ENCODE peak calls at places on chromosomes 11 and 22, in four cellular contexts. N, J, P and K are unnamed samples.

GRCh38 chr11:44833869-44834452 is 107.2 kb downstream of the TSPAN18 start:
- DNase-seq in N (no peak), J (no peak), P (no peak), K (no peak)

GRCh38 chr11:2929511-2929879 is 275 bp upstream of the PHLDA2 start:
- DNase-seq in N (no peak), J (peak), P (peak), K (peak)

GRCh38 chr11:43988040-43988793 is 45.8 kb downstream of the C11orf96 start:
- DNase-seq in N (no peak), J (no peak), P (no peak), K (peak)

GRCh38 chr11:3893311-3893710 is 37.8 kb downstream of the STIM1 start:
- DNase-seq in N (no peak), J (no peak), P (no peak), K (no peak)

GRCh38 chr22:47610281-47610680 is 847.8 kb downstream of the TBC1D22A start:
- DNase-seq in N (no peak), J (no peak), P (no peak), K (no peak)

GRCh38 chr22:48937032-48937639 is 890.5 kb downstream of the BRD1 start:
- DNase-seq in N (no peak), J (no peak), P (peak), K (no peak)

GRCh38 chr11:96854425-96854824 is 464.6 kb downstream of the JRKL start:
- DNase-seq in N (no peak), J (no peak), P (no peak), K (no peak)

GRCh38 chr22:43749473-43749872 is 62.6 kb downstream of the EFCAB6 start:
- DNase-seq in N (no peak), J (no peak), P (no peak), K (no peak)

GRCh38 chr11:13166036-13166435 is 111.6 kb upstream of the BMAL1 start:
- DNase-seq in N (no peak), J (no peak), P (no peak), K (peak)

GRCh38 chr11:10322830-10323792 is 18.2 kb downstream of the ADM start:
- DNase-seq in N (no peak), J (peak), P (peak), K (peak)

GRCh38 chr11:119905162-119905561 is 176.2 kb upstream of the NECTIN1 start:
- DNase-seq in N (no peak), J (peak), P (peak), K (no peak)

GRCh38 chr11:60924110-60924905 is at the start of gene TMEM132A:
- DNase-seq in N (no peak), J (peak), P (peak), K (peak)

GRCh38 chr11:62546244-62546936 is at the start of gene AHNAK:
- DNase-seq in N (no peak), J (peak), P (peak), K (peak)

GRCh38 chr11:46918087-46918751 is at the start of gene LRP4:
- DNase-seq in N (no peak), J (peak), P (peak), K (no peak)

GRCh38 chr11:130219148-130219547 is 59.6 kb downstream of the ST14 start:
- DNase-seq in N (no peak), J (no peak), P (no peak), K (no peak)

GRCh38 chr11:58832246-58832645 is 12.3 kb downstream of the GLYATL2 start:
- DNase-seq in N (no peak), J (peak), P (no peak), K (peak)

GRCh38 chr11:73201888-73202810 is 15.9 kb upstream of the P2RY2 start:
- DNase-seq in N (no peak), J (peak), P (no peak), K (no peak)

GRCh38 chr11:118691926-118692830 is 12.7 kb upstream of the TREH start:
- DNase-seq in N (no peak), J (peak), P (no peak), K (peak)

GRCh38 chr11:133576351-133576750 is 44.0 kb upstream of the OPCML start:
- DNase-seq in N (no peak), J (no peak), P (no peak), K (no peak)

GRCh38 chr11:123654566-123655081 is at the start of gene SCN3B:
- DNase-seq in N (peak), J (peak), P (peak), K (peak)

GRCh38 chr11:113384551-113384950 is 3.0 kb upstream of the ANKK1 start:
- DNase-seq in N (peak), J (no peak), P (no peak), K (peak)

GRCh38 chr22:43881091-43882061 is 10.4 kb downstream of the PNPLA5 start:
- DNase-seq in N (no peak), J (no peak), P (no peak), K (no peak)

GRCh38 chr11:69486056-69486772 is 4.8 kb downstream of the LINC01488 start:
- DNase-seq in N (no peak), J (no peak), P (no peak), K (no peak)

DNA sequence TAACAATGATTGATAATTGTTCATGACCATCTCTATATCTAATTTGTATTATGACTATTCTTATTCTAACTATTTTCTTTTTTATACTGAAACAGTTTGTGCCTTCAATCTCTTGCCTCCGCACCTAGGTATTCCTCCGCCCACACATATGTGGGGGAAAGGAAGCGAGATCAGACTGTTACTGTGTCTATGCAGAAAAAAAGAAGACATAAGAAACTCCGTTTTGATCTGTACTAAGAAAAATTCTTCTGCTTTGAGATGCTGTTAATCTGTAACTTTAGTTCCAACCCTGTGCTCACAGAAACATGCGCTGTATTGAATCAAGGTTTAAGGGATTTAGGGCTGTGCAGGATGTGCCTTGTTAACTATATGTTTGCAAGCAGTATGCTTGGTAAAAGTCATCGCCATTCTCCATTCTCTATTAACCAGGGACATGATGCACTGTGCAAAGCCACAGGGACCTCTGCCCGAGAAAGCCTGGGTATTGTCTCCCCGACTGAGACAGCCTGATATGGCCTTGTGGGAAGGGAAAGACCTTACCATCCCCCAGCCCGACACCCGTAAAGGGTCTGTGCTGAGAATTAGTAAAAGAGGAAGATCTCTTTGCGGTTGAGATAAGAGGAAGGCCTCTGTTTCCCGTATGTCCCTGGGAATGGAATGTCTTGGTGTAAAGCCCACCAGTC is 2.1 kb upstream of the SCYL1 start:
- DNase-seq in N (no peak), J (no peak), P (no peak), K (no peak)
- H3K4me3 ChIP-seq in N (no peak), J (no peak), P (no peak), K (no peak)

DNA sequence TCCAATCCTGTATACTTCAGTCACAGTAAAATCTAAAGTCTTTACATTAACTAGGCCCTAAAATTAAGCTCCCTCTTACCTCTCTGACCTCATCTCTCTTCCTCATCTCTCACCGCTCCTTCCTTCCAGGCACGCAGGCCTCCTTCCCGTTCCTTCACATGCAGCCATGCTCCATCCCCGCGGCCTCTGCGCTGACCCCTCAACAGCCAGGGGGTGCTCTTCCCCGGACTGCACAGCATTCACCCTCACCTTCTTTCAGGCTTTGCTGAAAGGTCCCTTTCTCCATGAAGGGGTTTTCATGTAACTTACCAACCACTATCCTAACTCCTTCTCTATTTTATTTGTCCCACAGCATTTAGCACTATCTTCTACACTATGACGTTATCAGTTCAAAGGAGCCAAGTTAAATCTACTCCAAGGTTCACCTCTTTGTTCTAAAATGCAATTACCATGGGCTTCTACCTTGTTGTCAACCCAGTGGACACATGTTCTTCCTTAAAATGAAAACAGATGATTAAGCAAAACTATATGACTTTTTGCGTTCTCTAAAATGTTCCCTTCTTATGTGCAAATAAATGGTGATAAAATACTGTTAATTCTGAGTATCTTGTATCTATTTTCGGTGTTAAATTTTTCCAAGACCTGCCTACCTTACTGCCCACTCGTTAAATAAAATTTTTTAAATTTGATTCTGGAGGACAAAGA is 57.8 kb upstream of the APOA1 start:
- DNase-seq in N (no peak), J (peak), P (no peak), K (no peak)
- TF ChIP-seq CTCF in N (peak), J (no peak), P (no peak), K (peak)

GRCh38 chr22:39300198-39300830 is 19.1 kb downstream of the RPL3 start:
- DNase-seq in N (no peak), J (peak), P (no peak), K (no peak)
- H3K4me3 ChIP-seq in N (no peak), J (no peak), P (no peak), K (no peak)

GRCh38 chr11:126282742-126283591 is at the start of gene TIRAP:
- DNase-seq in N (no peak), J (peak), P (peak), K (peak)
- TF ChIP-seq CTCF in N (peak), J (no peak), P (no peak), K (no peak)

GRCh38 chr22:37562049-37562784 is 1.9 kb downstream of the CDC42EP1 start:
- DNase-seq in N (no peak), J (no peak), P (no peak), K (no peak)
- H3K4me3 ChIP-seq in N (peak), J (peak), P (peak), K (peak)